ENCODE peak calls at places on chromosome X, in six cellular contexts. D, N, W, U, B and A are unnamed samples.
A peak's percentile ranks its signal among the peaks of the same experiment; 100 is the strongest.

GRCh38 chrX:38954520-38954919 is 153.3 kb downstream of the MID1IP1 start:
- DNase-seq in U (peak; percentile 6), D (no peak), B (no peak), N (no peak), W (no peak), A (no peak)

GRCh38 chrX:6460893-6461490 is 73.9 kb downstream of the VCX3A start:
- DNase-seq in U (no peak), N (no peak), D (no peak), B (no peak), W (peak; percentile 8), A (no peak)

GRCh38 chrX:71666240-71667223 is 814 bp upstream of the LOC101059915 start:
- DNase-seq in B (no peak), U (no peak), D (no peak), N (no peak), W (no peak), A (no peak)

GRCh38 chrX:132612990-132613564 is 124.2 kb upstream of the MBNL3 start:
- DNase-seq in U (peak; percentile 19), N (peak; percentile 60), W (peak; percentile 3), D (peak; percentile 46), B (peak; percentile 79), A (peak; percentile 34)

GRCh38 chrX:153411988-153412574 is 809 bp downstream of the ZFP92 start:
- DNase-seq in N (no peak), B (no peak), D (no peak), W (no peak), U (no peak), A (no peak)

GRCh38 chrX:18966624-18967023 is 17.3 kb downstream of the PHKA2 start:
- DNase-seq in W (no peak), D (no peak), N (no peak), B (no peak), U (no peak), A (no peak)

GRCh38 chrX:54045563-54046228 is 1.4 kb upstream of the PHF8 start:
- DNase-seq in D (no peak), W (no peak), U (no peak), N (no peak), B (no peak), A (no peak)

GRCh38 chrX:56764975-56765791 is 36.1 kb downstream of the NBDY start:
- DNase-seq in W (no peak), U (peak; percentile 63), B (no peak), N (no peak), D (no peak), A (no peak)

GRCh38 chrX:111200327-111200726 is 70.0 kb downstream of the CAPN6 start:
- DNase-seq in U (no peak), W (no peak), D (no peak), B (no peak), N (no peak), A (no peak)

GRCh38 chrX:14941301-14941700 is 68.1 kb downstream of the MOSPD2 start:
- DNase-seq in N (no peak), W (no peak), B (no peak), D (no peak), U (no peak), A (no peak)

GRCh38 chrX:20221902-20222301 is 44.8 kb downstream of the RPS6KA3 start:
- DNase-seq in U (no peak), D (no peak), N (no peak), W (no peak), B (no peak), A (no peak)

GRCh38 chrX:38275615-38276014 is 51.7 kb downstream of the RPGR start:
- DNase-seq in N (no peak), B (no peak), D (no peak), U (no peak), W (peak; percentile 72), A (no peak)